ENCODE peak calls at places on chromosomes 7 and 10, in nine cellular contexts. P, S, M, N, A, L, Y, T and V are unnamed samples.

GRCh38 chr10:43890124-43890523 is 241.4 kb upstream of the ZNF32 start:
- DNase-seq in P (no peak), S (peak), M (no peak), N (no peak), A (peak), L (peak), Y (no peak), T (no peak), V (no peak)

GRCh38 chr10:78247821-78248220 is 214.2 kb downstream of the RPS24 start:
- DNase-seq in P (no peak), S (peak), M (no peak), N (no peak), A (no peak), L (no peak), Y (no peak), T (no peak), V (no peak)

GRCh38 chr7:135185471-135186260 is 15.2 kb upstream of the CYREN start:
- DNase-seq in P (no peak), S (no peak), M (no peak), N (no peak), A (no peak), L (no peak), Y (no peak), T (no peak), V (no peak)

GRCh38 chr10:72692897-72693598 is 1.1 kb downstream of the MCU start:
- DNase-seq in P (no peak), S (peak), M (no peak), N (no peak), A (no peak), L (peak), Y (peak), T (no peak), V (no peak)

GRCh38 chr7:148485618-148486017 is 104.9 kb upstream of the C7orf33 start:
- DNase-seq in P (no peak), S (no peak), M (no peak), N (no peak), A (no peak), L (peak), Y (no peak), T (no peak), V (no peak)

GRCh38 chr7:124322561-124322960 is 289.7 kb upstream of the TMEM229A start:
- DNase-seq in P (peak), S (peak), M (no peak), N (no peak), A (no peak), L (peak), Y (no peak), T (no peak), V (no peak)

GRCh38 chr7:18940577-18941134 is 176.8 kb downstream of the TWIST1 start:
- DNase-seq in P (no peak), S (no peak), M (no peak), N (no peak), A (no peak), L (no peak), Y (no peak), T (no peak), V (no peak)

GRCh38 chr10:29470843-29471482 is 163.8 kb downstream of the SVIL start:
- DNase-seq in P (no peak), S (peak), M (no peak), N (no peak), A (no peak), L (no peak), Y (no peak), T (no peak), V (no peak)

GRCh38 chr7:3481435-3481834 is 180.4 kb downstream of the SDK1 start:
- DNase-seq in P (no peak), S (no peak), M (no peak), N (no peak), A (no peak), L (no peak), Y (no peak), T (no peak), V (no peak)

GRCh38 chr10:68598978-68599753 is 39.0 kb downstream of the TET1 start:
- DNase-seq in P (no peak), S (no peak), M (no peak), N (no peak), A (peak), L (no peak), Y (peak), T (no peak), V (peak)

GRCh38 chr7:48312151-48312550 is 140.9 kb downstream of the ABCA13 start:
- DNase-seq in P (peak), S (no peak), M (no peak), N (no peak), A (peak), L (no peak), Y (no peak), T (no peak), V (no peak)

GRCh38 chr10:95472304-95473088 is 88.7 kb downstream of the SORBS1 start:
- DNase-seq in P (no peak), S (no peak), M (no peak), N (no peak), A (no peak), L (no peak), Y (no peak), T (no peak), V (no peak)

GRCh38 chr10:34670101-34670500 is 145.0 kb downstream of the PARD3 start:
- DNase-seq in P (no peak), S (no peak), M (no peak), N (no peak), A (no peak), L (no peak), Y (no peak), T (no peak), V (no peak)

GRCh38 chr10:44924261-44925040 is 13.3 kb downstream of the TMEM72 start:
- DNase-seq in P (no peak), S (no peak), M (no peak), N (no peak), A (no peak), L (no peak), Y (no peak), T (no peak), V (no peak)

GRCh38 chr10:66162560-66163143 is 763.2 kb upstream of the LRRTM3 start:
- DNase-seq in P (no peak), S (no peak), M (no peak), N (no peak), A (no peak), L (peak), Y (no peak), T (no peak), V (no peak)